ENCODE peak calls at places on chromosomes 4 and X, in seven cellular contexts. A is DMS153; S is adrenal gland; P is activated T-helper 1 cell treated with anti-CD3 and anti-CD28 coated beads, Interleukin-2, amount 50 U/mL, for 16 hours; C is substantia nigra; F is epithelial cell of proximal tubule; R is GM12864. J is an unnamed sample.

GRCh38 chr4:152983774-152984411 is 47.8 kb downstream of the FHDC1 start:
- DNase-seq in A (no peak), S (no peak), P (no peak), C (peak; percentile 27), F (peak; percentile 86), R (no peak), J (no peak)

GRCh38 chr4:55727746-55728145 is 91.6 kb upstream of the NMU start:
- DNase-seq in A (no peak), S (no peak), P (no peak), C (no peak), F (no peak), R (no peak), J (no peak)

GRCh38 chr4:40205259-40206198 is 8.7 kb downstream of the RHOH start:
- DNase-seq in A (no peak), S (peak; percentile 17), P (no peak), C (no peak), F (no peak), R (peak; percentile 89), J (no peak)

GRCh38 chrX:119512145-119512800 is 44.0 kb downstream of the SLC25A5 start:
- DNase-seq in A (peak; percentile 73), S (peak; percentile 73), P (no peak), C (no peak), F (no peak), R (no peak), J (peak; percentile 79)

GRCh38 chr4:169238445-169238844 is 32.3 kb downstream of the SH3RF1 start:
- DNase-seq in A (no peak), S (peak; percentile 40), P (no peak), C (no peak), F (no peak), R (no peak), J (no peak)

GRCh38 chr4:85861064-85861767 is 386.3 kb downstream of the ARHGAP24 start:
- DNase-seq in A (peak; percentile 65), S (no peak), P (no peak), C (no peak), F (no peak), R (no peak), J (peak; percentile 31)

GRCh38 chrX:126165721-126166401 is at the start of gene DCAF12L2:
- DNase-seq in A (no peak), S (no peak), P (no peak), C (no peak), F (no peak), R (no peak), J (no peak)

GRCh38 chr4:98794565-98795205 is 134.2 kb downstream of the EIF4E start:
- DNase-seq in A (no peak), S (no peak), P (no peak), C (no peak), F (peak; percentile 16), R (no peak), J (no peak)

GRCh38 chrX:153627675-153628111 is 19.3 kb upstream of the DUSP9 start:
- DNase-seq in A (no peak), S (no peak), P (no peak), C (no peak), F (no peak), R (no peak), J (no peak)

GRCh38 chrX:133448512-133449076 is 33.3 kb upstream of the GPC4 start:
- DNase-seq in A (no peak), S (no peak), P (no peak), C (no peak), F (no peak), R (no peak), J (no peak)

GRCh38 chr4:8101213-8101781 is 57.3 kb downstream of the ABLIM2 start:
- DNase-seq in A (no peak), S (peak; percentile 29), P (no peak), C (no peak), F (peak; percentile 61), R (no peak), J (no peak)

GRCh38 chr4:20028694-20029093 is 223.0 kb upstream of the SLIT2 start:
- DNase-seq in A (no peak), S (no peak), P (no peak), C (no peak), F (peak; percentile 29), R (no peak), J (no peak)

GRCh38 chr4:4849524-4850193 is 9.8 kb upstream of the MSX1 start:
- DNase-seq in A (no peak), S (no peak), P (no peak), C (no peak), F (no peak), R (no peak), J (no peak)

GRCh38 chr4:6733358-6734164 is 17.6 kb downstream of the BLOC1S4 start:
- DNase-seq in A (no peak), S (no peak), P (no peak), C (no peak), F (no peak), R (no peak), J (no peak)

GRCh38 chr4:14897217-14897616 is 105.1 kb upstream of the CPEB2 start:
- DNase-seq in A (no peak), S (no peak), P (no peak), C (no peak), F (no peak), R (no peak), J (no peak)

GRCh38 chr4:184282251-184282713 is 64.6 kb upstream of the ENPP6 start:
- DNase-seq in A (peak; percentile 85), S (no peak), P (peak; percentile 30), C (no peak), F (no peak), R (no peak), J (no peak)

GRCh38 chr4:21795091-21795490 is 153.5 kb downstream of the KCNIP4 start:
- DNase-seq in A (no peak), S (no peak), P (no peak), C (no peak), F (no peak), R (no peak), J (no peak)

GRCh38 chr4:54090804-54091623 is 8.9 kb upstream of the GSX2 start:
- DNase-seq in A (no peak), S (peak; percentile 34), P (no peak), C (no peak), F (no peak), R (no peak), J (peak; percentile 33)

GRCh38 chrX:140661657-140662056 is 47.9 kb upstream of the LINC00632 start:
- DNase-seq in A (no peak), S (peak; percentile 0), P (no peak), C (no peak), F (no peak), R (no peak), J (no peak)

GRCh38 chrX:15447985-15448639 is 45.0 kb downstream of the PIR start:
- DNase-seq in A (no peak), S (no peak), P (no peak), C (no peak), F (no peak), R (no peak), J (no peak)